ENCODE peak calls at places on chromosomes 2 and 18, in nine cellular contexts. One of them, this sample, is unnamed.

GRCh38 chr2:95573866-95574265 is 17.9 kb upstream of the TRIM43 start:
- DNase-seq in Peyer's patch: no peak
- DNase-seq in posterior vena cava: no peak
- DNase-seq in HFFc6: no peak
- DNase-seq in iris pigment epithelial cell: no peak
- DNase-seq in chondrocyte: no peak
- DNase-seq in HT-29: no peak
- DNase-seq in tibial artery: no peak
- DNase-seq in endothelial cell of umbilical vein: no peak
- DNase-seq in this sample: no peak

GRCh38 chr2:175595139-175595538 is 406.9 kb downstream of the LNPK start:
- DNase-seq in posterior vena cava: no peak
- DNase-seq in HT-29: no peak
- DNase-seq in HFFc6: no peak
- DNase-seq in Peyer's patch: no peak
- DNase-seq in iris pigment epithelial cell: no peak
- DNase-seq in chondrocyte: no peak
- DNase-seq in endothelial cell of umbilical vein: no peak
- DNase-seq in tibial artery: no peak
- DNase-seq in this sample: no peak

GRCh38 chr2:54492335-54492734 is 36.2 kb downstream of the SPTBN1 start:
- DNase-seq in posterior vena cava: no peak
- DNase-seq in tibial artery: no peak
- DNase-seq in HT-29: no peak
- DNase-seq in iris pigment epithelial cell: no peak
- DNase-seq in endothelial cell of umbilical vein: no peak
- DNase-seq in chondrocyte: no peak
- DNase-seq in HFFc6: no peak
- DNase-seq in Peyer's patch: no peak
- DNase-seq in this sample: no peak

GRCh38 chr2:98746426-98746825 is 15.5 kb upstream of the MGAT4A start:
- DNase-seq in chondrocyte: no peak
- DNase-seq in Peyer's patch: no peak
- DNase-seq in HT-29: no peak
- DNase-seq in posterior vena cava: no peak
- DNase-seq in tibial artery: no peak
- DNase-seq in HFFc6: no peak
- DNase-seq in endothelial cell of umbilical vein: no peak
- DNase-seq in iris pigment epithelial cell: no peak
- DNase-seq in this sample: no peak

GRCh38 chr2:239929504-239929903 is 95.6 kb downstream of the NDUFA10 start:
- DNase-seq in Peyer's patch: peak
- DNase-seq in posterior vena cava: peak
- DNase-seq in iris pigment epithelial cell: no peak
- DNase-seq in HT-29: no peak
- DNase-seq in HFFc6: no peak
- DNase-seq in chondrocyte: peak
- DNase-seq in tibial artery: no peak
- DNase-seq in endothelial cell of umbilical vein: no peak
- DNase-seq in this sample: peak

GRCh38 chr2:216694201-216694825 is 1.0 kb downstream of the IGFBP5 start:
- DNase-seq in HT-29: no peak
- DNase-seq in posterior vena cava: peak
- DNase-seq in Peyer's patch: no peak
- DNase-seq in endothelial cell of umbilical vein: peak
- DNase-seq in tibial artery: peak
- DNase-seq in HFFc6: peak
- DNase-seq in chondrocyte: no peak
- DNase-seq in iris pigment epithelial cell: peak
- DNase-seq in this sample: no peak

GRCh38 chr2:105344704-105345345 is 7.5 kb downstream of the C2orf49 start:
- DNase-seq in endothelial cell of umbilical vein: peak
- DNase-seq in tibial artery: no peak
- DNase-seq in posterior vena cava: no peak
- DNase-seq in iris pigment epithelial cell: no peak
- DNase-seq in Peyer's patch: no peak
- DNase-seq in chondrocyte: no peak
- DNase-seq in HFFc6: peak
- DNase-seq in HT-29: peak
- DNase-seq in this sample: no peak

GRCh38 chr18:24941164-24941951 is 410.6 kb downstream of the ZNF521 start:
- DNase-seq in iris pigment epithelial cell: no peak
- DNase-seq in chondrocyte: no peak
- DNase-seq in tibial artery: no peak
- DNase-seq in endothelial cell of umbilical vein: no peak
- DNase-seq in posterior vena cava: no peak
- DNase-seq in HFFc6: no peak
- DNase-seq in Peyer's patch: no peak
- DNase-seq in HT-29: no peak
- DNase-seq in this sample: no peak

GRCh38 chr2:240397924-240398611 is 37.4 kb upstream of the GPC1 start:
- DNase-seq in iris pigment epithelial cell: peak
- DNase-seq in chondrocyte: no peak
- DNase-seq in endothelial cell of umbilical vein: no peak
- DNase-seq in HT-29: no peak
- DNase-seq in tibial artery: peak
- DNase-seq in Peyer's patch: peak
- DNase-seq in posterior vena cava: peak
- DNase-seq in HFFc6: no peak
- DNase-seq in this sample: peak

GRCh38 chr2:102753563-102754159 is 8.2 kb upstream of the TMEM182 start:
- DNase-seq in tibial artery: peak
- DNase-seq in iris pigment epithelial cell: peak
- DNase-seq in chondrocyte: no peak
- DNase-seq in HFFc6: peak
- DNase-seq in endothelial cell of umbilical vein: peak
- DNase-seq in Peyer's patch: peak
- DNase-seq in HT-29: peak
- DNase-seq in posterior vena cava: no peak
- DNase-seq in this sample: no peak

GRCh38 chr2:219344756-219345458 is 12.4 kb upstream of the RESP18 start:
- DNase-seq in HFFc6: no peak
- DNase-seq in posterior vena cava: no peak
- DNase-seq in Peyer's patch: peak
- DNase-seq in endothelial cell of umbilical vein: peak
- DNase-seq in HT-29: peak
- DNase-seq in tibial artery: peak
- DNase-seq in iris pigment epithelial cell: peak
- DNase-seq in chondrocyte: no peak
- DNase-seq in this sample: no peak

GRCh38 chr2:147501973-147502372 is 342.9 kb upstream of the ACVR2A start:
- DNase-seq in HT-29: no peak
- DNase-seq in posterior vena cava: no peak
- DNase-seq in tibial artery: no peak
- DNase-seq in HFFc6: no peak
- DNase-seq in iris pigment epithelial cell: no peak
- DNase-seq in chondrocyte: no peak
- DNase-seq in Peyer's patch: no peak
- DNase-seq in endothelial cell of umbilical vein: no peak
- DNase-seq in this sample: no peak

GRCh38 chr18:39780774-39781173 is 2174.3 kb upstream of the PIK3C3 start:
- DNase-seq in iris pigment epithelial cell: no peak
- DNase-seq in Peyer's patch: no peak
- DNase-seq in HFFc6: no peak
- DNase-seq in tibial artery: no peak
- DNase-seq in chondrocyte: no peak
- DNase-seq in endothelial cell of umbilical vein: no peak
- DNase-seq in HT-29: no peak
- DNase-seq in posterior vena cava: no peak
- DNase-seq in this sample: no peak

GRCh38 chr18:78778651-78779050 is 201.0 kb upstream of the SALL3 start:
- DNase-seq in chondrocyte: no peak
- DNase-seq in HFFc6: no peak
- DNase-seq in posterior vena cava: peak
- DNase-seq in iris pigment epithelial cell: no peak
- DNase-seq in Peyer's patch: peak
- DNase-seq in HT-29: no peak
- DNase-seq in endothelial cell of umbilical vein: no peak
- DNase-seq in tibial artery: no peak
- DNase-seq in this sample: no peak